ENCODE peak calls at places on chromosomes 3 and 15, in seven cellular contexts. One of them, this sample, is unnamed.

GRCh38 chr3:101898062-101898461 is 48.7 kb downstream of the NFKBIZ start:
- DNase-seq in Right ventricle myocardium inferior: no peak
- DNase-seq in IMR-90: no peak
- DNase-seq in HEK293T: no peak
- DNase-seq in Calu3: no peak
- DNase-seq in astrocyte of the hippocampus: no peak
- DNase-seq in RCC 7860: no peak
- DNase-seq in this sample: no peak

GRCh38 chr3:128784228-128784627 is 58.2 kb downstream of the RAB7A start:
- DNase-seq in Calu3: peak
- DNase-seq in RCC 7860: peak
- DNase-seq in astrocyte of the hippocampus: peak
- DNase-seq in IMR-90: no peak
- DNase-seq in Right ventricle myocardium inferior: peak
- DNase-seq in HEK293T: peak
- DNase-seq in this sample: no peak

GRCh38 chr15:63338170-63338569 is 43.5 kb downstream of the CA12 start:
- DNase-seq in IMR-90: peak
- DNase-seq in HEK293T: no peak
- DNase-seq in Calu3: peak
- DNase-seq in astrocyte of the hippocampus: peak
- DNase-seq in RCC 7860: peak
- DNase-seq in Right ventricle myocardium inferior: no peak
- DNase-seq in this sample: peak

GRCh38 chr3:148459931-148460513 is 237.7 kb upstream of the AGTR1 start:
- DNase-seq in astrocyte of the hippocampus: no peak
- DNase-seq in IMR-90: peak
- DNase-seq in Right ventricle myocardium inferior: no peak
- DNase-seq in Calu3: no peak
- DNase-seq in HEK293T: peak
- DNase-seq in RCC 7860: no peak
- DNase-seq in this sample: peak

GRCh38 chr3:172061724-172062184 is 22.4 kb downstream of the FNDC3B start:
- DNase-seq in HEK293T: no peak
- DNase-seq in RCC 7860: peak
- DNase-seq in astrocyte of the hippocampus: no peak
- DNase-seq in IMR-90: peak
- DNase-seq in Right ventricle myocardium inferior: no peak
- DNase-seq in Calu3: no peak
- DNase-seq in this sample: peak

GRCh38 chr3:52232279-52233107 is 6.5 kb downstream of the TWF2 start:
- DNase-seq in astrocyte of the hippocampus: no peak
- DNase-seq in HEK293T: no peak
- DNase-seq in Right ventricle myocardium inferior: peak
- DNase-seq in IMR-90: no peak
- DNase-seq in Calu3: no peak
- DNase-seq in RCC 7860: no peak
- DNase-seq in this sample: no peak

GRCh38 chr3:143648708-143649107 is 199.6 kb downstream of the SLC9A9 start:
- DNase-seq in Right ventricle myocardium inferior: no peak
- DNase-seq in RCC 7860: no peak
- DNase-seq in astrocyte of the hippocampus: no peak
- DNase-seq in IMR-90: no peak
- DNase-seq in Calu3: peak
- DNase-seq in HEK293T: peak
- DNase-seq in this sample: no peak

GRCh38 chr15:62950455-62950854 is 92.1 kb upstream of the TPM1 start:
- DNase-seq in HEK293T: no peak
- DNase-seq in Calu3: no peak
- DNase-seq in RCC 7860: no peak
- DNase-seq in IMR-90: no peak
- DNase-seq in astrocyte of the hippocampus: no peak
- DNase-seq in Right ventricle myocardium inferior: no peak
- DNase-seq in this sample: no peak

GRCh38 chr15:85607842-85608241 is 186.9 kb downstream of the KLHL25 start:
- DNase-seq in Calu3: no peak
- DNase-seq in HEK293T: no peak
- DNase-seq in IMR-90: peak
- DNase-seq in Right ventricle myocardium inferior: no peak
- DNase-seq in RCC 7860: peak
- DNase-seq in astrocyte of the hippocampus: peak
- DNase-seq in this sample: peak

GRCh38 chr3:127640031-127640355 is 11.0 kb downstream of the PODXL2 start:
- DNase-seq in HEK293T: no peak
- DNase-seq in RCC 7860: no peak
- DNase-seq in astrocyte of the hippocampus: no peak
- DNase-seq in Calu3: no peak
- DNase-seq in IMR-90: no peak
- DNase-seq in Right ventricle myocardium inferior: no peak
- DNase-seq in this sample: no peak

GRCh38 chr3:43522702-43523362 is 99.0 kb downstream of the ANO10 start:
- DNase-seq in IMR-90: peak
- DNase-seq in astrocyte of the hippocampus: no peak
- DNase-seq in RCC 7860: no peak
- DNase-seq in Calu3: no peak
- DNase-seq in Right ventricle myocardium inferior: no peak
- DNase-seq in HEK293T: no peak
- DNase-seq in this sample: peak

GRCh38 chr3:156787926-156788663 is 38.1 kb upstream of the LEKR1 start:
- DNase-seq in Right ventricle myocardium inferior: no peak
- DNase-seq in RCC 7860: peak
- DNase-seq in Calu3: peak
- DNase-seq in astrocyte of the hippocampus: peak
- DNase-seq in IMR-90: peak
- DNase-seq in HEK293T: peak
- DNase-seq in this sample: peak

GRCh38 chr15:77629070-77630030 is 3.4 kb downstream of the LINGO1 start:
- DNase-seq in IMR-90: no peak
- DNase-seq in Right ventricle myocardium inferior: no peak
- DNase-seq in astrocyte of the hippocampus: no peak
- DNase-seq in HEK293T: no peak
- DNase-seq in RCC 7860: no peak
- DNase-seq in Calu3: no peak
- DNase-seq in this sample: no peak

GRCh38 chr3:36524560-36524959 is 144.3 kb downstream of the STAC start:
- DNase-seq in IMR-90: no peak
- DNase-seq in HEK293T: no peak
- DNase-seq in Right ventricle myocardium inferior: no peak
- DNase-seq in Calu3: no peak
- DNase-seq in RCC 7860: no peak
- DNase-seq in astrocyte of the hippocampus: peak
- DNase-seq in this sample: no peak

GRCh38 chr3:172159962-172160538 is 120.7 kb downstream of the FNDC3B start:
- DNase-seq in Right ventricle myocardium inferior: no peak
- DNase-seq in IMR-90: no peak
- DNase-seq in RCC 7860: no peak
- DNase-seq in astrocyte of the hippocampus: peak
- DNase-seq in Calu3: no peak
- DNase-seq in HEK293T: no peak
- DNase-seq in this sample: no peak

GRCh38 chr3:180320631-180321030 is 281.3 kb upstream of the TTC14 start:
- DNase-seq in HEK293T: no peak
- DNase-seq in Right ventricle myocardium inferior: no peak
- DNase-seq in astrocyte of the hippocampus: no peak
- DNase-seq in IMR-90: no peak
- DNase-seq in RCC 7860: no peak
- DNase-seq in Calu3: no peak
- DNase-seq in this sample: no peak